ENCODE peak calls at places on chromosomes 12 and 14, in five cellular contexts. T, E, S, W and D are unnamed samples. For H3K36me3, the result is how much of the 10 kb centered on the place peaks cover.

GRCh38 chr12:123396954-123397353 is 13.0 kb downstream of the KMT5A start:
- DNase-seq in T (no peak), E (no peak), S (no peak), W (no peak), D (no peak)

GRCh38 chr12:112916270-112916669 is 9.5 kb downstream of the OAS1 start:
- DNase-seq in T (no peak), E (no peak), S (peak), W (peak), D (peak)

GRCh38 chr12:4910502-4911315 is 1.0 kb downstream of the KCNA1 start:
- DNase-seq in T (no peak), E (no peak), S (no peak), W (no peak), D (no peak)

GRCh38 chr14:81868172-81868571 is 334.5 kb upstream of the SEL1L start:
- DNase-seq in T (no peak), E (no peak), S (no peak), W (no peak), D (no peak)

GRCh38 chr12:42868291-42868690 is 278.7 kb upstream of the PRICKLE1 start:
- DNase-seq in T (no peak), E (no peak), S (no peak), W (no peak), D (no peak)

GRCh38 chr12:108567388-108567787 is 5.0 kb downstream of the ISCU start:
- DNase-seq in T (peak), E (no peak), S (no peak), W (no peak), D (no peak)

GRCh38 chr12:50097952-50098351 is 5.9 kb upstream of the GPD1 start:
- DNase-seq in T (no peak), E (no peak), S (no peak), W (no peak), D (no peak)

GRCh38 chr14:93007225-93007997 is 84.5 kb downstream of the CHGA start:
- DNase-seq in T (peak), E (peak), S (peak), W (no peak), D (peak)

GRCh38 chr14:79419571-79420327 is 791.6 kb downstream of the DIO2 start:
- DNase-seq in T (no peak), E (no peak), S (no peak), W (no peak), D (peak)

GRCh38 chr14:76919811-76920571 is 93.8 kb downstream of the LRRC74A start:
- DNase-seq in T (peak), E (peak), S (peak), W (no peak), D (peak)

GRCh38 chr12:66352197-66352596 is 49.9 kb downstream of the HELB start:
- DNase-seq in T (no peak), E (no peak), S (peak), W (no peak), D (peak)

GRCh38 chr12:90512518-90512917 is 442.5 kb downstream of the CCER1 start:
- DNase-seq in T (no peak), E (no peak), S (no peak), W (no peak), D (no peak)

GRCh38 chr12:78470354-78471195 is 394.0 kb upstream of the SYT1 start:
- DNase-seq in T (no peak), E (peak), S (peak), W (no peak), D (peak)

GRCh38 chr12:48969160-48969771 is 2.3 kb downstream of the WNT10B start:
- DNase-seq in T (no peak), E (no peak), S (no peak), W (no peak), D (no peak)

GRCh38 chr14:55103005-55103640 is 25.9 kb upstream of the LGALS3 start:
- DNase-seq in T (peak), E (peak), S (peak), W (peak), D (peak)

GRCh38 chr14:91303091-91303923 is 58.8 kb upstream of the GPR68 start:
- DNase-seq in T (no peak), E (no peak), S (peak), W (no peak), D (peak)

GRCh38 chr14:95544588-95544987 is 9.7 kb downstream of the GLRX5 start:
- DNase-seq in T (no peak), E (no peak), S (no peak), W (no peak), D (no peak)

GRCh38 chr12:3720772-3721171 is 32.1 kb downstream of the CRACR2A start:
- DNase-seq in T (no peak), E (no peak), S (no peak), W (no peak), D (no peak)

GRCh38 chr12:67928621-67929369 is 60.5 kb upstream of the IFNG-AS1 start:
- DNase-seq in T (no peak), E (no peak), S (peak), W (no peak), D (peak)

GRCh38 chr14:89303452-89304435 is 113.3 kb downstream of the FOXN3 start:
- DNase-seq in T (peak), E (peak), S (peak), W (no peak), D (peak)

GRCh38 chr14:58408681-58409080 is 13.0 kb downstream of the TOMM20L start:
- DNase-seq in T (no peak), E (no peak), S (no peak), W (no peak), D (no peak)

GRCh38 chr14:44453433-44454171 is 53.5 kb downstream of the FSCB start:
- DNase-seq in T (no peak), E (no peak), S (peak), W (no peak), D (no peak)

GRCh38 chr12:58930770-58931324 is 10.5 kb upstream of the LRIG3 start:
- DNase-seq in T (no peak), E (no peak), S (no peak), W (no peak), D (no peak)

GRCh38 chr12:58934528-58934927 is 14.2 kb upstream of the LRIG3 start:
- DNase-seq in T (no peak), E (no peak), S (no peak), W (no peak), D (no peak)

GRCh38 chr12:58927112-58927511 is 6.8 kb upstream of the LRIG3 start:
- DNase-seq in T (no peak), E (no peak), S (no peak), W (no peak), D (no peak)

GRCh38 chr12:58933068-58933681 is 12.9 kb upstream of the LRIG3 start:
- DNase-seq in T (no peak), E (no peak), S (no peak), W (no peak), D (no peak)

GRCh38 chr12:58931518-58931917 is 11.2 kb upstream of the LRIG3 start:
- DNase-seq in T (no peak), E (no peak), S (no peak), W (no peak), D (no peak)
- TF ChIP-seq CTCF in T (no peak), E (no peak), S (peak), W (no peak), D (no peak)

GRCh38 chr12:53750812-53751335 is 905 bp downstream of the CISTR start:
- DNase-seq in T (no peak), E (no peak), S (no peak), W (no peak), D (no peak)
- H3K4me3 ChIP-seq in T (peak), E (peak), S (peak), W (peak), D (peak)

GRCh38 chr14:64089920-64090319 is 204.3 kb downstream of the ESR2 start:
- DNase-seq in T (no peak), E (no peak), S (no peak), W (no peak), D (peak)

GRCh38 chr14:64091217-64091616 is 203.0 kb downstream of the ESR2 start:
- DNase-seq in T (no peak), E (no peak), S (no peak), W (no peak), D (no peak)

GRCh38 chr14:64092338-64092737 is 201.8 kb downstream of the ESR2 start:
- DNase-seq in T (no peak), E (no peak), S (no peak), W (no peak), D (no peak)

GRCh38 chr14:64095620-64096019 is 198.6 kb downstream of the ESR2 start:
- DNase-seq in T (no peak), E (no peak), S (no peak), W (no peak), D (peak)

GRCh38 chr14:64092940-64093339 is 201.2 kb downstream of the ESR2 start:
- DNase-seq in T (no peak), E (no peak), S (peak), W (no peak), D (peak)
- H3K36me3 ChIP-seq in T (under half), E (under half), S (under half), W (under half), D (under half)

GRCh38 chr14:64682173-64682710 is 22.0 kb upstream of the PLEKHG3 start:
- DNase-seq in T (peak), E (no peak), S (peak), W (no peak), D (peak)
- TF ChIP-seq CTCF in T (no peak), E (peak), S (peak), W (peak), D (peak)